ENCODE peak calls at places on chromosomes 4 and X, in five cellular contexts. One of them, this sample, is unnamed. For H3K4me1, the result is how much of the 10 kb centered on the place peaks cover.

GRCh38 chr4:146123231-146123630 is 52.3 kb upstream of the LSM6 start:
- ATAC-seq in mucosa of descending colon: no peak
- ATAC-seq in HCT116: no peak
- ATAC-seq in upper lobe of right lung: no peak
- ATAC-seq in K562: no peak
- ATAC-seq in this sample: no peak

GRCh38 chr4:2136736-2137135 is 77.6 kb downstream of the NAT8L start:
- ATAC-seq in mucosa of descending colon: no peak
- ATAC-seq in HCT116: no peak
- ATAC-seq in upper lobe of right lung: no peak
- ATAC-seq in K562: no peak
- ATAC-seq in this sample: no peak

GRCh38 chr4:35918491-35918977 is 325.8 kb downstream of the ARAP2 start:
- ATAC-seq in mucosa of descending colon: no peak
- ATAC-seq in HCT116: no peak
- ATAC-seq in upper lobe of right lung: no peak
- ATAC-seq in K562: no peak
- ATAC-seq in this sample: no peak

GRCh38 chrX:148592595-148592994 is 92.2 kb downstream of the AFF2 start:
- ATAC-seq in mucosa of descending colon: no peak
- ATAC-seq in HCT116: no peak
- ATAC-seq in upper lobe of right lung: no peak
- ATAC-seq in K562: peak
- ATAC-seq in this sample: no peak

GRCh38 chr4:25813705-25814104 is 49.1 kb downstream of the SEL1L3 start:
- ATAC-seq in mucosa of descending colon: no peak
- ATAC-seq in HCT116: no peak
- ATAC-seq in upper lobe of right lung: peak
- ATAC-seq in K562: no peak
- ATAC-seq in this sample: peak

GRCh38 chr4:185920691-185921260 is 108.8 kb upstream of the SORBS2 start:
- ATAC-seq in mucosa of descending colon: no peak
- ATAC-seq in HCT116: no peak
- ATAC-seq in upper lobe of right lung: no peak
- ATAC-seq in K562: no peak
- ATAC-seq in this sample: no peak

GRCh38 chr4:26884486-26884988 is 23.9 kb downstream of the STIM2 start:
- ATAC-seq in mucosa of descending colon: peak
- ATAC-seq in HCT116: no peak
- ATAC-seq in upper lobe of right lung: no peak
- ATAC-seq in K562: no peak
- ATAC-seq in this sample: no peak

GRCh38 chr4:8874896-8875680 is 3.4 kb upstream of the HMX1 start:
- ATAC-seq in mucosa of descending colon: no peak
- ATAC-seq in HCT116: no peak
- ATAC-seq in upper lobe of right lung: no peak
- ATAC-seq in K562: no peak
- ATAC-seq in this sample: no peak

GRCh38 chr4:16450031-16450430 is 223.8 kb upstream of the TAPT1 start:
- ATAC-seq in mucosa of descending colon: no peak
- ATAC-seq in HCT116: no peak
- ATAC-seq in upper lobe of right lung: no peak
- ATAC-seq in K562: no peak
- ATAC-seq in this sample: no peak

GRCh38 chr4:147970003-147970402 is 238.1 kb downstream of the ARHGAP10 start:
- ATAC-seq in mucosa of descending colon: no peak
- ATAC-seq in HCT116: no peak
- ATAC-seq in upper lobe of right lung: no peak
- ATAC-seq in K562: no peak
- ATAC-seq in this sample: no peak

GRCh38 chr4:71441186-71442169 is 102.7 kb downstream of the SLC4A4 start:
- ATAC-seq in mucosa of descending colon: no peak
- ATAC-seq in HCT116: no peak
- ATAC-seq in upper lobe of right lung: no peak
- ATAC-seq in K562: peak
- ATAC-seq in this sample: no peak

GRCh38 chr4:89906316-89906715 is 11.7 kb downstream of the MMRN1 start:
- ATAC-seq in mucosa of descending colon: no peak
- ATAC-seq in HCT116: no peak
- ATAC-seq in upper lobe of right lung: no peak
- ATAC-seq in K562: no peak
- ATAC-seq in this sample: no peak

GRCh38 chr4:121690001-121690400 is 6.8 kb downstream of the ANXA5 start:
- ATAC-seq in mucosa of descending colon: peak
- ATAC-seq in HCT116: no peak
- ATAC-seq in upper lobe of right lung: no peak
- ATAC-seq in K562: peak
- ATAC-seq in this sample: no peak

GRCh38 chr4:182208651-182209050 is 34.6 kb upstream of the TENM3 start:
- ATAC-seq in mucosa of descending colon: no peak
- ATAC-seq in HCT116: no peak
- ATAC-seq in upper lobe of right lung: no peak
- ATAC-seq in K562: no peak
- ATAC-seq in this sample: no peak

GRCh38 chr4:185035284-185035683 is 17.0 kb downstream of the HELT start:
- ATAC-seq in mucosa of descending colon: no peak
- ATAC-seq in HCT116: no peak
- ATAC-seq in upper lobe of right lung: no peak
- ATAC-seq in K562: no peak
- ATAC-seq in this sample: no peak

GRCh38 chr4:82823062-82823461 is 24.5 kb upstream of the SCD5 start:
- ATAC-seq in mucosa of descending colon: no peak
- ATAC-seq in HCT116: no peak
- ATAC-seq in upper lobe of right lung: no peak
- ATAC-seq in K562: no peak
- ATAC-seq in this sample: no peak

GRCh38 chr4:168848977-168849687 is 160.9 kb downstream of the CBR4 start:
- ATAC-seq in mucosa of descending colon: no peak
- ATAC-seq in HCT116: no peak
- ATAC-seq in upper lobe of right lung: peak
- ATAC-seq in K562: no peak
- ATAC-seq in this sample: no peak

GRCh38 chrX:32842053-32842452 is 369.3 kb downstream of the DMD start:
- ATAC-seq in mucosa of descending colon: no peak
- ATAC-seq in HCT116: no peak
- ATAC-seq in upper lobe of right lung: no peak
- ATAC-seq in K562: no peak
- ATAC-seq in this sample: no peak

GRCh38 chr4:119026662-119027444 is 108.8 kb upstream of the MYOZ2 start:
- ATAC-seq in mucosa of descending colon: peak
- ATAC-seq in HCT116: peak
- ATAC-seq in upper lobe of right lung: peak
- ATAC-seq in K562: peak
- ATAC-seq in this sample: peak

GRCh38 chr4:142719854-142720541 is 126.1 kb downstream of the INPP4B start:
- ATAC-seq in mucosa of descending colon: no peak
- ATAC-seq in HCT116: peak
- ATAC-seq in upper lobe of right lung: no peak
- ATAC-seq in K562: no peak
- ATAC-seq in this sample: no peak

GRCh38 chr4:5206391-5206790 is 155.1 kb downstream of the STK32B start:
- ATAC-seq in mucosa of descending colon: peak
- ATAC-seq in HCT116: peak
- ATAC-seq in upper lobe of right lung: no peak
- ATAC-seq in K562: no peak
- ATAC-seq in this sample: peak

GRCh38 chr4:10416441-10416840 is 40.8 kb downstream of the ZNF518B start:
- ATAC-seq in mucosa of descending colon: no peak
- ATAC-seq in HCT116: no peak
- ATAC-seq in upper lobe of right lung: no peak
- ATAC-seq in K562: no peak
- ATAC-seq in this sample: no peak

GRCh38 chr4:56049428-56050212 is 100.9 kb downstream of the CEP135 start:
- ATAC-seq in mucosa of descending colon: peak
- ATAC-seq in HCT116: peak
- ATAC-seq in upper lobe of right lung: peak
- ATAC-seq in K562: peak
- ATAC-seq in this sample: peak

GRCh38 chrX:104391905-104392304 is 137.2 kb upstream of the ESX1 start:
- ATAC-seq in mucosa of descending colon: no peak
- ATAC-seq in HCT116: no peak
- ATAC-seq in upper lobe of right lung: no peak
- ATAC-seq in K562: peak
- ATAC-seq in this sample: no peak

GRCh38 chr4:163679189-163679588 is 184.7 kb downstream of the TMA16 start:
- ATAC-seq in mucosa of descending colon: no peak
- ATAC-seq in HCT116: peak
- ATAC-seq in upper lobe of right lung: no peak
- ATAC-seq in K562: no peak
- ATAC-seq in this sample: no peak

GRCh38 chr4:150784305-150784704 is 202.4 kb downstream of the MAB21L2 start:
- ATAC-seq in mucosa of descending colon: no peak
- ATAC-seq in HCT116: no peak
- ATAC-seq in upper lobe of right lung: no peak
- ATAC-seq in K562: peak
- ATAC-seq in this sample: no peak

GRCh38 chr4:123477804-123478209 is 81.2 kb downstream of the SPRY1 start:
- ATAC-seq in mucosa of descending colon: peak
- ATAC-seq in HCT116: no peak
- ATAC-seq in upper lobe of right lung: peak
- ATAC-seq in K562: no peak
- ATAC-seq in this sample: no peak

DNA sequence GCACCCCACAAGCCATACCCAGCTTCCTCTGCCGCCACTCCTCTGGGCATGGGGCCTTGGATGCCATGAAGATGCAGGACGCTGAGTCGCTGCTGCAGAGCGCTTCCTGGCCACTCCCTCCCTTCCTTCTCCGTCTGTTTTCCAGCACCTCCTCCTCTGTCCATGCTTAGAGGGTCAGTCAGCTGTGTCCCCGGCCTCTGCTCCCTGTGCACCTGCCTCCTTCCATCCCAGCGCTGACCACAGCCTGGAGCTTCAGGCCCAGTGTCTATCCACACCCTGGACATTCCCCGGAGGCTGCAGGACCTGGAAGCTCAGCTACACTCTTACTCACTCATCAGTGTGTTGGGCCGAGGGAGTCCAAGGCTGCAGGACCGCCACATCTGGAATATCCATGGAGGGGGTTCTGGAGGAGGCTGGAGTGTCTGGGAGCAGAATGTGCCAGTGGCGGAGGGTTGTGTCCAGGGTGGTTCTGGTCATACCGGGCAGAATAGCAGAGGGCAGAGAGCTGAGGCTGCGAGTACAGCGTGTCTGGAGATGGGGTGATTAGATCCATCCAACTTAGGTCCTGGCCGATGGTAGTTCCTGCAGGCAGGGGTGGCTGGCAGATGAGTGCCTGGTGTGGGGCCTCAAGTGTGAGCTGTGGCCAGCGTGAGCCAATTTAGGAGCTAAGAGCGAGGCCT is 58.6 kb upstream of the ADRA2C start:
- ATAC-seq in mucosa of descending colon: no peak
- ATAC-seq in HCT116: no peak
- ATAC-seq in upper lobe of right lung: no peak
- ATAC-seq in K562: no peak
- ATAC-seq in this sample: no peak
- H3K4me1 ChIP-seq in mucosa of descending colon: under half
- H3K4me1 ChIP-seq in HCT116: under half
- H3K4me1 ChIP-seq in upper lobe of right lung: under half
- H3K4me1 ChIP-seq in K562: under half
- H3K4me1 ChIP-seq in this sample: under half

GRCh38 chrX:85927740-85928139 is 119.6 kb downstream of the CHM start:
- ATAC-seq in mucosa of descending colon: no peak
- ATAC-seq in HCT116: no peak
- ATAC-seq in upper lobe of right lung: no peak
- ATAC-seq in K562: no peak
- ATAC-seq in this sample: no peak
- H3K4me3 ChIP-seq in mucosa of descending colon: no peak
- H3K4me3 ChIP-seq in HCT116: no peak
- H3K4me3 ChIP-seq in upper lobe of right lung: no peak
- H3K4me3 ChIP-seq in K562: no peak
- H3K4me3 ChIP-seq in this sample: no peak

GRCh38 chrX:72129661-72130060 is 2.1 kb downstream of the RTL5 start:
- ATAC-seq in mucosa of descending colon: no peak
- ATAC-seq in HCT116: no peak
- ATAC-seq in upper lobe of right lung: no peak
- ATAC-seq in K562: no peak
- ATAC-seq in this sample: no peak

GRCh38 chrX:72127332-72127731 is 4.4 kb downstream of the RTL5 start:
- ATAC-seq in mucosa of descending colon: no peak
- ATAC-seq in HCT116: no peak
- ATAC-seq in upper lobe of right lung: no peak
- ATAC-seq in K562: no peak
- ATAC-seq in this sample: no peak

GRCh38 chrX:72126539-72127140 is 5.1 kb downstream of the RTL5 start:
- ATAC-seq in mucosa of descending colon: peak
- ATAC-seq in HCT116: peak
- ATAC-seq in upper lobe of right lung: peak
- ATAC-seq in K562: peak
- ATAC-seq in this sample: peak

GRCh38 chrX:72128881-72129280 is 2.8 kb downstream of the RTL5 start:
- ATAC-seq in mucosa of descending colon: no peak
- ATAC-seq in HCT116: peak
- ATAC-seq in upper lobe of right lung: no peak
- ATAC-seq in K562: peak
- ATAC-seq in this sample: no peak

DNA sequence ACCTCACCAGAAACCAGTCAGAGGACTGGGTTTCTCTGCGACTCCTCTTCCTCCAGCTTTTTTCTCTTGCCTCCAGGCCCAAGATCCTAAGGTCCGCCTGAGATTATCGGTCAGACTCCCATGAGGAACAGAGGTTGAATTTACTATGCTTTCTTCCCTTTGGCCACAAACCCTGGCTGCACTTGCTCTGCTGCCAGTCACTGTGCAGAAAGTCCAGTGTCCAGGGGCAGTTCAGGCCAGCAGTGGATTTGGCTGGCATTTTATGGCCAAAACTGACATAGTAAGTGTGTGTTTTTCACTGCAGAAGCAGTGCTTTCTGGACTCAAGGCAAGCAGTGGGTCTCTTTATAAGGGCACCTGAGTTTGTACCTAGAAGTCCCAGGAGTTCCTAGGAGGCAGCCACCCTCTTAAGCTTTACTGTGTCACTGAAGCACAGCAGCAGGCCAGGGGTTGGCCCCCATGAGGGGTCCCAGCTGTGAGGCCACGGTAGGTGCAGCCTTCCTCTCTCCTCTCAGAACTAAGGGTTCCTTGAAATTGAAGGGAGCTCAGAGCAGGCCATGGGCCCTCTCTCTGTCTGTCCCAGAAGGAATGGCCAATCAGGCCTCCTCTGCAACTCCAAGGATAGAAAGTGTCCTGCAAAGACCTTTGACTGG is 3.4 kb downstream of the RTL5 start:
- ATAC-seq in mucosa of descending colon: no peak
- ATAC-seq in HCT116: no peak
- ATAC-seq in upper lobe of right lung: no peak
- ATAC-seq in K562: no peak
- ATAC-seq in this sample: no peak
- H3K4me1 ChIP-seq in mucosa of descending colon: under half
- H3K4me1 ChIP-seq in HCT116: under half
- H3K4me1 ChIP-seq in upper lobe of right lung: under half
- H3K4me1 ChIP-seq in K562: under half
- H3K4me1 ChIP-seq in this sample: half or more

DNA sequence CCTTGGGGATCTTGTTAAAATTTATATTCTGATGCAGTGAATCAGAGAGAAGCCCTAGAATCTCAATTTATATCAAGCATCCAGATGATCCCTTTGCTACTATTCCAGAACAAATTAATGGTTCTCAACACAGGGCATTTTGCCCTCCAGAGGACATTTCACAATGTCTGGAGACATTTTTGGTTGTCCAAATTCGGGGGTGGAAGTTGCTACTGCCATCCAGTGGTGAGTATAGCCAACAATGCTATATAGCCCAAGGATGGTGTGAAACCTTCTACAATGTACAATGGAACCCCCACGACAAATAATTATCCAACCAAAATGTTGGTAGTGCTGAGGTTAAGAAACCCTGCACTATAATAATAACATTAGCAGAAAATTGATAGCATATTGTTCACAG is 2440.0 kb downstream of the PCDH7 start:
- ATAC-seq in mucosa of descending colon: no peak
- ATAC-seq in HCT116: peak
- ATAC-seq in upper lobe of right lung: peak
- ATAC-seq in K562: no peak
- ATAC-seq in this sample: no peak
- H3K4me3 ChIP-seq in mucosa of descending colon: no peak
- H3K4me3 ChIP-seq in HCT116: no peak
- H3K4me3 ChIP-seq in upper lobe of right lung: no peak
- H3K4me3 ChIP-seq in K562: no peak
- H3K4me3 ChIP-seq in this sample: no peak

This sample was measured in gastroesophageal sphincter.